ENCODE peak calls at places on chromosomes 5 and 9, in eight cellular contexts. U is stimulated activated CD4-positive, alpha-beta T cell treated with anti-CD3 and anti-CD28 coated beads, Interleukin-1b, Interleukin-23, amount 100 ng/mL, for 24 hours; B is RWPE2; V is iris pigment epithelial cell; C is upper lobe of right lung; Q is lung; E is MM.1S; S is activated T-cell treated with anti-CD3 and anti-CD28 coated beads for 1 hour. H is an unnamed sample.

GRCh38 chr5:1507016-1507375 is 16.8 kb downstream of the LPCAT1 start:
- DNase-seq in U (no peak), B (no peak), V (no peak), C (no peak), Q (no peak), E (no peak), S (no peak), H (no peak)

GRCh38 chr9:115673599-115673998 is 480.0 kb upstream of the PAPPA start:
- DNase-seq in U (no peak), B (no peak), V (peak), C (no peak), Q (no peak), E (no peak), S (no peak), H (no peak)

GRCh38 chr5:98770158-98770910 is 3.1 kb upstream of the RGMB start:
- DNase-seq in U (no peak), B (no peak), V (peak), C (peak), Q (peak), E (peak), S (no peak), H (no peak)

GRCh38 chr5:137252513-137252912 is 246.6 kb downstream of the SPOCK1 start:
- DNase-seq in U (no peak), B (no peak), V (no peak), C (no peak), Q (no peak), E (no peak), S (no peak), H (no peak)

GRCh38 chr9:37859043-37859442 is 44.9 kb downstream of the SLC25A51 start:
- DNase-seq in U (no peak), B (no peak), V (peak), C (no peak), Q (no peak), E (no peak), S (no peak), H (no peak)

GRCh38 chr5:172907657-172908056 is 51.6 kb upstream of the RPL26L1 start:
- DNase-seq in U (no peak), B (no peak), V (no peak), C (no peak), Q (no peak), E (no peak), S (no peak), H (no peak)

GRCh38 chr9:22617156-22617555 is 170.5 kb downstream of the DMRTA1 start:
- DNase-seq in U (no peak), B (no peak), V (peak), C (no peak), Q (no peak), E (no peak), S (no peak), H (no peak)

GRCh38 chr9:95937131-95937530 is 61.6 kb downstream of the ERCC6L2 start:
- DNase-seq in U (no peak), B (no peak), V (no peak), C (no peak), Q (no peak), E (no peak), S (no peak), H (no peak)

GRCh38 chr9:96612105-96612965 is 7.3 kb downstream of the CDC14B start:
- DNase-seq in U (no peak), B (no peak), V (peak), C (no peak), Q (peak), E (no peak), S (no peak), H (no peak)

GRCh38 chr9:18595597-18595996 is 121.6 kb downstream of the ADAMTSL1 start:
- DNase-seq in U (no peak), B (no peak), V (no peak), C (no peak), Q (no peak), E (no peak), S (no peak), H (no peak)

GRCh38 chr9:111712369-111712768 is 51.0 kb downstream of the GNG10 start:
- DNase-seq in U (no peak), B (no peak), V (no peak), C (no peak), Q (no peak), E (no peak), S (no peak), H (no peak)

GRCh38 chr5:77400645-77401044 is 91.5 kb downstream of the WDR41 start:
- DNase-seq in U (no peak), B (no peak), V (peak), C (no peak), Q (no peak), E (no peak), S (no peak), H (no peak)

GRCh38 chr5:21844960-21845359 is 1008.2 kb downstream of the CDH12 start:
- DNase-seq in U (no peak), B (no peak), V (no peak), C (no peak), Q (no peak), E (no peak), S (no peak), H (no peak)

GRCh38 chr5:112293587-112293986 is 125.5 kb downstream of the EPB41L4A start:
- DNase-seq in U (no peak), B (no peak), V (no peak), C (no peak), Q (no peak), E (no peak), S (no peak), H (no peak)

GRCh38 chr5:68122439-68122906 is 93.1 kb upstream of the PIK3R1 start:
- DNase-seq in U (no peak), B (no peak), V (no peak), C (no peak), Q (no peak), E (no peak), S (no peak), H (no peak)

GRCh38 chr5:99543841-99544240 is 615.0 kb upstream of the CHD1 start:
- DNase-seq in U (no peak), B (no peak), V (peak), C (no peak), Q (no peak), E (no peak), S (no peak), H (no peak)

GRCh38 chr9:72473474-72474241 is 47.8 kb upstream of the TMC1 start:
- DNase-seq in U (no peak), B (no peak), V (peak), C (no peak), Q (no peak), E (peak), S (no peak), H (no peak)

GRCh38 chr9:99345451-99345850 is 123.4 kb downstream of the SEC61B start:
- DNase-seq in U (no peak), B (no peak), V (no peak), C (no peak), Q (no peak), E (no peak), S (no peak), H (no peak)

GRCh38 chr5:1322955-1323802 is 21.7 kb downstream of the CLPTM1L start:
- DNase-seq in U (no peak), B (peak), V (no peak), C (peak), Q (no peak), E (no peak), S (no peak), H (no peak)

GRCh38 chr5:142719836-142720330 is 34.0 kb upstream of the FGF1 start:
- DNase-seq in U (no peak), B (no peak), V (no peak), C (no peak), Q (no peak), E (no peak), S (no peak), H (no peak)

GRCh38 chr5:14671414-14671813 is 6.9 kb downstream of the OTULIN start:
- DNase-seq in U (no peak), B (no peak), V (peak), C (no peak), Q (no peak), E (peak), S (no peak), H (no peak)

GRCh38 chr5:170746081-170746951 is 37.2 kb upstream of the GABRP start:
- DNase-seq in U (no peak), B (no peak), V (no peak), C (no peak), Q (no peak), E (peak), S (no peak), H (no peak)

GRCh38 chr5:57683036-57683600 is 200.5 kb upstream of the ACTBL2 start:
- DNase-seq in U (no peak), B (no peak), V (peak), C (no peak), Q (no peak), E (no peak), S (no peak), H (no peak)

GRCh38 chr5:96661101-96661840 is 905 bp upstream of the CAST start:
- DNase-seq in U (peak), B (no peak), V (peak), C (no peak), Q (no peak), E (peak), S (peak), H (no peak)

GRCh38 chr9:7147136-7148090 is 389.6 kb downstream of the KDM4C start:
- DNase-seq in U (no peak), B (no peak), V (no peak), C (no peak), Q (no peak), E (no peak), S (no peak), H (no peak)

GRCh38 chr9:127509261-127509954 is 58.1 kb downstream of the LRSAM1 start:
- DNase-seq in U (no peak), B (no peak), V (no peak), C (no peak), Q (no peak), E (no peak), S (no peak), H (no peak)

GRCh38 chr5:9507974-9508373 is 37.9 kb downstream of the SEMA5A start:
- DNase-seq in U (no peak), B (no peak), V (peak), C (no peak), Q (no peak), E (no peak), S (no peak), H (no peak)

GRCh38 chr9:98556511-98556910 is 152.2 kb downstream of the GABBR2 start:
- DNase-seq in U (no peak), B (no peak), V (no peak), C (no peak), Q (no peak), E (no peak), S (no peak), H (no peak)

GRCh38 chr9:90803860-90804593 is 2.4 kb downstream of the SYK start:
- DNase-seq in U (no peak), B (no peak), V (no peak), C (no peak), Q (no peak), E (peak), S (no peak), H (no peak)

GRCh38 chr9:112705773-112706427 is 12.0 kb downstream of the INIP start:
- DNase-seq in U (no peak), B (no peak), V (peak), C (no peak), Q (no peak), E (no peak), S (no peak), H (no peak)

GRCh38 chr5:30498972-30499371 is 694.5 kb upstream of the CDH6 start:
- DNase-seq in U (no peak), B (no peak), V (no peak), C (no peak), Q (no peak), E (no peak), S (no peak), H (no peak)

GRCh38 chr9:128429505-128430086 is 8.9 kb downstream of the CERCAM start:
- DNase-seq in U (no peak), B (no peak), V (no peak), C (no peak), Q (no peak), E (no peak), S (no peak), H (no peak)

GRCh38 chr5:160039810-160040470 is 31.0 kb downstream of the TTC1 start:
- DNase-seq in U (no peak), B (no peak), V (peak), C (no peak), Q (no peak), E (no peak), S (no peak), H (no peak)

GRCh38 chr9:87350915-87351314 is 146.8 kb upstream of the DAPK1 start:
- DNase-seq in U (no peak), B (no peak), V (peak), C (no peak), Q (no peak), E (no peak), S (no peak), H (no peak)

GRCh38 chr9:1267581-1267980 is 217.4 kb downstream of the DMRT2 start:
- DNase-seq in U (no peak), B (no peak), V (no peak), C (no peak), Q (no peak), E (no peak), S (no peak), H (no peak)

GRCh38 chr5:133546500-133546899 is 65.8 kb downstream of the FSTL4 start:
- DNase-seq in U (no peak), B (no peak), V (no peak), C (no peak), Q (no peak), E (no peak), S (no peak), H (no peak)

GRCh38 chr5:14726066-14726838 is 61.7 kb downstream of the OTULIN start:
- DNase-seq in U (no peak), B (no peak), V (peak), C (no peak), Q (no peak), E (no peak), S (no peak), H (no peak)

GRCh38 chr9:7328453-7328852 is 471.1 kb downstream of the DMAC1 start:
- DNase-seq in U (no peak), B (no peak), V (no peak), C (no peak), Q (no peak), E (no peak), S (no peak), H (no peak)

H was measured in NCI-H1930.